ENCODE peak calls at places on chromosomes 12 and 14, in five cellular contexts. One of them, this sample, is unnamed.

GRCh38 chr12:30187426-30187825 is 403.7 kb upstream of the TMTC1 start:
- DNase-seq in stimulated activated naive CD4-positive, alpha-beta T cell treated with Interleukin-2 at 50 U/mL for 16 hours: no peak
- DNase-seq in GM12865: no peak
- DNase-seq in heart right ventricle: no peak
- DNase-seq in amniotic epithelial cell: no peak
- DNase-seq in this sample: no peak

GRCh38 chr12:125412506-125412905 is 347.3 kb downstream of the AACS start:
- DNase-seq in stimulated activated naive CD4-positive, alpha-beta T cell treated with Interleukin-2 at 50 U/mL for 16 hours: no peak
- DNase-seq in GM12865: no peak
- DNase-seq in heart right ventricle: no peak
- DNase-seq in amniotic epithelial cell: no peak
- DNase-seq in this sample: no peak

GRCh38 chr14:53470351-53471043 is 317.4 kb upstream of the DDHD1 start:
- DNase-seq in stimulated activated naive CD4-positive, alpha-beta T cell treated with Interleukin-2 at 50 U/mL for 16 hours: no peak
- DNase-seq in GM12865: no peak
- DNase-seq in heart right ventricle: peak
- DNase-seq in amniotic epithelial cell: peak
- DNase-seq in this sample: no peak

GRCh38 chr12:98997899-98998298 is 352.8 kb downstream of the APAF1 start:
- DNase-seq in stimulated activated naive CD4-positive, alpha-beta T cell treated with Interleukin-2 at 50 U/mL for 16 hours: no peak
- DNase-seq in GM12865: no peak
- DNase-seq in heart right ventricle: no peak
- DNase-seq in amniotic epithelial cell: no peak
- DNase-seq in this sample: no peak

GRCh38 chr14:104092931-104093365 is 7.4 kb downstream of the ASPG start:
- DNase-seq in stimulated activated naive CD4-positive, alpha-beta T cell treated with Interleukin-2 at 50 U/mL for 16 hours: no peak
- DNase-seq in GM12865: no peak
- DNase-seq in heart right ventricle: no peak
- DNase-seq in amniotic epithelial cell: no peak
- DNase-seq in this sample: no peak

GRCh38 chr14:50529288-50530179 is 2.8 kb downstream of the MAP4K5 start:
- DNase-seq in stimulated activated naive CD4-positive, alpha-beta T cell treated with Interleukin-2 at 50 U/mL for 16 hours: no peak
- DNase-seq in GM12865: no peak
- DNase-seq in heart right ventricle: no peak
- DNase-seq in amniotic epithelial cell: no peak
- DNase-seq in this sample: peak

GRCh38 chr14:100989924-100990323 is 86.4 kb upstream of the RTL1 start:
- DNase-seq in stimulated activated naive CD4-positive, alpha-beta T cell treated with Interleukin-2 at 50 U/mL for 16 hours: no peak
- DNase-seq in GM12865: no peak
- DNase-seq in heart right ventricle: no peak
- DNase-seq in amniotic epithelial cell: no peak
- DNase-seq in this sample: no peak

GRCh38 chr12:110931315-110931728 is 10.9 kb upstream of the MYL2 start:
- DNase-seq in stimulated activated naive CD4-positive, alpha-beta T cell treated with Interleukin-2 at 50 U/mL for 16 hours: no peak
- DNase-seq in GM12865: no peak
- DNase-seq in heart right ventricle: peak
- DNase-seq in amniotic epithelial cell: no peak
- DNase-seq in this sample: no peak

GRCh38 chr12:113298861-113299545 is 35.9 kb downstream of the SLC8B1 start:
- DNase-seq in stimulated activated naive CD4-positive, alpha-beta T cell treated with Interleukin-2 at 50 U/mL for 16 hours: no peak
- DNase-seq in GM12865: no peak
- DNase-seq in heart right ventricle: peak
- DNase-seq in amniotic epithelial cell: no peak
- DNase-seq in this sample: peak

GRCh38 chr12:62426095-62426488 is 40.5 kb upstream of the MON2 start:
- DNase-seq in stimulated activated naive CD4-positive, alpha-beta T cell treated with Interleukin-2 at 50 U/mL for 16 hours: no peak
- DNase-seq in GM12865: no peak
- DNase-seq in heart right ventricle: no peak
- DNase-seq in amniotic epithelial cell: peak
- DNase-seq in this sample: no peak

GRCh38 chr12:118038122-118038521 is 21.6 kb downstream of the RFC5 start:
- DNase-seq in stimulated activated naive CD4-positive, alpha-beta T cell treated with Interleukin-2 at 50 U/mL for 16 hours: no peak
- DNase-seq in GM12865: no peak
- DNase-seq in heart right ventricle: no peak
- DNase-seq in amniotic epithelial cell: no peak
- DNase-seq in this sample: no peak

This sample was measured in Karpas-422.